ENCODE peak calls at places on chromosomes 2 and 18, in four cellular contexts. M, Q, C and B are unnamed samples.

GRCh38 chr18:12990662-12990976 is 543 bp upstream of the CEP192 start:
- DNase-seq in M (no peak), Q (no peak), C (no peak), B (no peak)

GRCh38 chr2:53584986-53585385 is 182.6 kb upstream of the CHAC2 start:
- DNase-seq in M (no peak), Q (no peak), C (no peak), B (no peak)

GRCh38 chr2:239882335-239882734 is 142.8 kb downstream of the NDUFA10 start:
- DNase-seq in M (peak), Q (no peak), C (peak), B (peak)

GRCh38 chr2:139031722-139032121 is 251.5 kb upstream of the NXPH2 start:
- DNase-seq in M (peak), Q (no peak), C (peak), B (no peak)

GRCh38 chr18:71105078-71105819 is 816.4 kb downstream of the SOCS6 start:
- DNase-seq in M (no peak), Q (no peak), C (peak), B (no peak)

GRCh38 chr2:98946875-98947274 is 10.8 kb upstream of the CRACDL start:
- DNase-seq in M (no peak), Q (no peak), C (no peak), B (no peak)

GRCh38 chr2:236715511-236715961 is 145.9 kb downstream of the ACKR3 start:
- DNase-seq in M (no peak), Q (no peak), C (no peak), B (peak)

GRCh38 chr2:54945401-54946219 is 104.6 kb downstream of the RTN4 start:
- DNase-seq in M (peak), Q (no peak), C (no peak), B (no peak)

GRCh38 chr2:171999604-172000469 is at the start of gene METAP1D:
- DNase-seq in M (peak), Q (peak), C (peak), B (peak)